ENCODE peak calls at places on chromosome 4, in eight cellular contexts. G is A673, N is psoas muscle, Z is heart left ventricle, A is uterus, V is neural progenitor cell, Q is tibial artery, K is cardiac muscle cell. J is an unnamed sample.

GRCh38 chr4:177222776-177223175 is 86.9 kb upstream of the NEIL3 start:
- DNase-seq in G (no peak), Q (no peak), A (no peak), N (no peak), Z (no peak), V (peak; percentile 11), K (no peak), J (no peak)

GRCh38 chr4:119207051-119207450 is 5.5 kb upstream of the USP53 start:
- DNase-seq in Q (no peak), G (no peak), N (no peak), V (no peak), K (peak; percentile 80), A (no peak), Z (no peak), J (no peak)

GRCh38 chr4:108130955-108131354 is 37.8 kb downstream of the LEF1 start:
- DNase-seq in K (no peak), Z (no peak), G (peak; percentile 11), N (no peak), Q (no peak), A (no peak), V (no peak), J (no peak)

GRCh38 chr4:166622425-166622977 is 611.8 kb downstream of the SPOCK3 start:
- DNase-seq in N (no peak), A (no peak), K (no peak), G (no peak), Q (no peak), V (no peak), Z (no peak), J (no peak)

GRCh38 chr4:26217961-26218676 is 102.7 kb upstream of the RBPJ start:
- DNase-seq in A (no peak), V (no peak), Z (peak; percentile 17), N (peak; percentile 63), G (no peak), Q (no peak), K (no peak), J (no peak)

GRCh38 chr4:56531149-56531770 is 25.7 kb downstream of the ARL9 start:
- DNase-seq in A (no peak), V (no peak), K (peak; percentile 11), Q (no peak), G (no peak), N (no peak), Z (no peak), J (no peak)

GRCh38 chr4:63757919-63758318 is 651.3 kb downstream of the TECRL start:
- DNase-seq in N (no peak), V (no peak), K (no peak), Q (no peak), Z (no peak), A (no peak), G (no peak), J (no peak)

GRCh38 chr4:786861-787300 is 39.0 kb downstream of the CPLX1 start:
- DNase-seq in Q (no peak), V (no peak), Z (peak; percentile 60), A (peak; percentile 70), G (no peak), N (no peak), K (no peak), J (peak; percentile 59)

GRCh38 chr4:151035321-151035720 is 20.2 kb upstream of the LRBA start:
- DNase-seq in Q (no peak), K (no peak), Z (no peak), A (no peak), N (no peak), V (no peak), G (no peak), J (no peak)

GRCh38 chr4:48275247-48275646 is 5.6 kb upstream of the TEC start:
- DNase-seq in Q (no peak), G (peak; percentile 68), K (peak; percentile 54), V (peak; percentile 12), Z (no peak), A (no peak), N (no peak), J (no peak)

GRCh38 chr4:188246488-188246887 is 107.2 kb downstream of the TRIML1 start:
- DNase-seq in A (no peak), G (peak; percentile 62), Q (no peak), Z (no peak), N (no peak), V (peak; percentile 50), K (no peak), J (no peak)

GRCh38 chr4:147479817-147480216 is 1.1 kb upstream of the EDNRA start:
- DNase-seq in Z (peak; percentile 59), G (peak; percentile 83), K (peak; percentile 96), A (peak; percentile 48), N (no peak), V (no peak), Q (peak; percentile 93), J (no peak)

GRCh38 chr4:147481577-147482109 is 746 bp downstream of the EDNRA start:
- DNase-seq in A (peak; percentile 24), N (no peak), K (peak; percentile 35), Q (peak; percentile 67), V (peak; percentile 50), Z (peak; percentile 29), G (peak; percentile 31), J (no peak)

GRCh38 chr4:147482281-147482680 is 1.4 kb downstream of the EDNRA start:
- DNase-seq in A (no peak), V (no peak), G (no peak), Q (no peak), N (no peak), Z (no peak), K (no peak), J (no peak)

GRCh38 chr4:147480502-147480890 is 401 bp upstream of the EDNRA start:
- DNase-seq in G (no peak), Z (no peak), A (peak; percentile 47), N (no peak), V (no peak), K (no peak), Q (peak; percentile 67), J (no peak)

GRCh38 chr4:147480891-147481576 is at the start of gene EDNRA:
- DNase-seq in K (peak; percentile 60), Z (peak; percentile 57), V (peak; percentile 64), N (peak; percentile 51), A (peak; percentile 48), Q (peak; percentile 73), G (peak; percentile 71), J (no peak)
- H3K4me3 ChIP-seq in K (peak within 1 kb of the TSS; percentile 81), Z (peak within 1 kb of the TSS; percentile 49), V (peak within 1 kb of the TSS; percentile 78), N (peak within 1 kb of the TSS; percentile 62), A (peak within 1 kb of the TSS; percentile 86), Q (peak within 1 kb of the TSS; percentile 56), G (peak within 1 kb of the TSS; percentile 67), J (peak within 1 kb of the TSS; percentile 21)

DNA sequence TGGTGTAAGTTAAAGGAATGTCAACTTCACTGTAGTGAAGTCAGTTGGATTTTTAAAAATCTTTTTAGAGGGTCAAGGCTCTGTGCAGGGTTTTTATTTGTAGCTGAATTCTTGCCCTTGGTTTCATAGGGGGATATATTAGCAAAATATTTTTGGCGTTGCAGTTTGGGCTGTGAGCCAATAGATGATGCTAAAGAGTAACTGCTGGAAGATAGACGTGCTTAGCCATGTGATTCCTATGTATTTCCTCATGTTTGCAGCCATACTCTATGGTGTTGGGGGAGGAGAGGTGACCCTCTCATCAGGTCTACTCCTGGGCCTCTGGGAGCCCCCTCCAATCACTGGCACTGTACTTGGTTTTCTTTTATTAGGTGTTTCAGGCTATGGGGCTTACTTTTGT is 246.7 kb upstream of the ARHGAP24 start:
- DNase-seq in K (no peak), V (no peak), N (no peak), Q (no peak), Z (no peak), G (no peak), A (no peak), J (no peak)
- TF ChIP-seq CTCF in K (no peak), V (peak; percentile 18), N (no peak), Q (no peak), Z (no peak), G (no peak), A (no peak), J (no peak)

GRCh38 chr4:61320154-61320553 is 120.0 kb downstream of the ADGRL3 start:
- DNase-seq in Z (no peak), K (no peak), V (no peak), A (no peak), Q (no peak), G (no peak), N (no peak), J (no peak)

DNA sequence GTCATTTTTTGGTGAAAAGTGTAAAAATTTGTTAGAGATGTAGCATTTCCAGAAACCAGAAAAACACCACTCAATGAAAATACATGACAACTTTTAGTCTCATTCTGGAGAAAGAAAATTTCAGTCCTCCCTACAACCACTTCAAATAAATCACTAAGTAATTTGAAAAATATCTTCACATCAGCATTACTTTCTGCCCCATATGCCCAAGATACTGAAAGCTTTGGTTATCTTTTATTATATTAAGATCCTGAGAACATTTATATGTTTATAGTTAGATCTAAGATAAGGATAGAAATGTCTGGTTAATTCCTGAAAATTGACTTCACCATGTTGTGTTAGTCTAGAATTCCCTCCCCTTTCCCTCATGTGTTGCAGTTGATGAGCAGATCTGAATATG is 119.0 kb downstream of the ADGRL3 start:
- DNase-seq in G (no peak), N (no peak), Z (no peak), A (no peak), Q (no peak), K (no peak), V (no peak), J (no peak)
- H3K27ac ChIP-seq in G (no peak overlapping the region), N (no peak overlapping the region), Z (no peak overlapping the region), A (no peak overlapping the region), Q (no peak overlapping the region), K (no peak overlapping the region), V (no peak overlapping the region), J (no peak overlapping the region)

GRCh38 chr4:46390353-46391058 is 578 bp upstream of the GABRA2 start:
- DNase-seq in Z (no peak), N (no peak), A (no peak), V (peak; percentile 6), K (no peak), Q (no peak), G (no peak), J (no peak)
- H3K4me3 ChIP-seq in Z (no peak overlapping the region), N (peak overlapping the region; percentile 42), A (no peak overlapping the region), V (peak overlapping the region; percentile 59), K (peak overlapping the region; percentile 39), Q (peak overlapping the region; percentile 51), G (no peak overlapping the region), J (no peak overlapping the region)

DNA sequence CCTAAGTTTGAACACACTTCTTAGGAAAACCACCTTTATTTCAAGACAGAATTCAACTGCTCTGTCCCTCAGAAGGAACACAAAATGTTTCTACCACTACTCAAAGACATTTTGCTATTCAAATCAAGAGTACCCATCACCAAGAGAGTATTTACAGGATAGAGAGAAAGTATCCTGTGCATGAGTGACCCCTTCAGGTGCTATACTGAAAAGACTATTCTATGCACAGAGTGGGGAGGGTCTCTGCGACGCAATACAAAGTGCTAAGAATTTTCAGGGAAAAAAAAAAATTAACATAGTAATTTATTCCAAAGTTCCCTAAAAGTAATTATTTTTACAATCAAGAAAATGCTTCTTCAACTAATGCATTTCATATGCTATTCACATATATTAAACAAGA is 346.4 kb upstream of the FAM241A start:
- DNase-seq in A (no peak), N (no peak), K (no peak), Z (no peak), G (peak; percentile 35), V (peak; percentile 57), Q (no peak), J (no peak)
- TF ChIP-seq CTCF in A (no peak), N (no peak), K (no peak), Z (no peak), G (peak; percentile 60), V (peak; percentile 64), Q (no peak), J (peak; percentile 19)